ENCODE peak calls at places on chromosomes 13 and 19, in four cellular contexts. Q, N, K and P are unnamed samples.

GRCh38 chr13:22777207-22777606 is 403.6 kb upstream of the SGCG start:
- DNase-seq in Q (peak; percentile 90), N (no peak), K (no peak), P (no peak)

GRCh38 chr13:93460005-93460404 is 233.4 kb downstream of the GPC6 start:
- DNase-seq in Q (no peak), N (no peak), K (no peak), P (no peak)

GRCh38 chr13:97321616-97322321 is 99.6 kb downstream of the MBNL2 start:
- DNase-seq in Q (no peak), N (no peak), K (no peak), P (no peak)

GRCh38 chr19:42253245-42254082 is 1.5 kb downstream of the ERF start:
- DNase-seq in Q (peak; percentile 83), N (peak; percentile 72), K (peak; percentile 76), P (no peak)

GRCh38 chr13:24073657-24074056 is 86.9 kb upstream of the SPATA13 start:
- DNase-seq in Q (no peak), N (no peak), K (no peak), P (no peak)

GRCh38 chr19:41353466-41354342 is at the start of gene TGFB1:
- DNase-seq in Q (peak; percentile 89), N (peak; percentile 81), K (peak; percentile 91), P (peak; percentile 49)

GRCh38 chr19:53977991-53978731 is 13.3 kb upstream of the CACNG6 start:
- DNase-seq in Q (peak; percentile 96), N (peak; percentile 20), K (peak; percentile 62), P (peak; percentile 3)

GRCh38 chr13:24267283-24267682 is 42.1 kb upstream of the C1QTNF9 start:
- DNase-seq in Q (no peak), N (no peak), K (no peak), P (no peak)

GRCh38 chr19:16060294-16060693 is 16.0 kb upstream of the TPM4 start:
- DNase-seq in Q (no peak), N (no peak), K (no peak), P (no peak)

GRCh38 chr13:29507356-29507755 is 88.1 kb downstream of the SLC7A1 start:
- DNase-seq in Q (no peak), N (peak; percentile 63), K (no peak), P (no peak)

GRCh38 chr13:113399755-113400149 is 35.8 kb upstream of the GRTP1 start:
- DNase-seq in Q (no peak), N (no peak), K (peak; percentile 20), P (no peak)

GRCh38 chr13:29815336-29815735 is 35.1 kb downstream of the UBL3 start:
- DNase-seq in Q (no peak), N (no peak), K (no peak), P (no peak)

GRCh38 chr19:11204943-11205349 is 7.6 kb upstream of the KANK2 start:
- DNase-seq in Q (no peak), N (peak; percentile 37), K (peak; percentile 54), P (no peak)

GRCh38 chr19:42189133-42189532 is 28.3 kb downstream of the DEDD2 start:
- DNase-seq in Q (no peak), N (no peak), K (no peak), P (no peak)

GRCh38 chr13:104085611-104086010 is 1019.4 kb upstream of the SLC10A2 start:
- DNase-seq in Q (no peak), N (no peak), K (no peak), P (no peak)

GRCh38 chr19:54430306-54431254 is 15.3 kb downstream of the TTYH1 start:
- DNase-seq in Q (peak; percentile 81), N (peak; percentile 73), K (peak; percentile 70), P (no peak)

DNA sequence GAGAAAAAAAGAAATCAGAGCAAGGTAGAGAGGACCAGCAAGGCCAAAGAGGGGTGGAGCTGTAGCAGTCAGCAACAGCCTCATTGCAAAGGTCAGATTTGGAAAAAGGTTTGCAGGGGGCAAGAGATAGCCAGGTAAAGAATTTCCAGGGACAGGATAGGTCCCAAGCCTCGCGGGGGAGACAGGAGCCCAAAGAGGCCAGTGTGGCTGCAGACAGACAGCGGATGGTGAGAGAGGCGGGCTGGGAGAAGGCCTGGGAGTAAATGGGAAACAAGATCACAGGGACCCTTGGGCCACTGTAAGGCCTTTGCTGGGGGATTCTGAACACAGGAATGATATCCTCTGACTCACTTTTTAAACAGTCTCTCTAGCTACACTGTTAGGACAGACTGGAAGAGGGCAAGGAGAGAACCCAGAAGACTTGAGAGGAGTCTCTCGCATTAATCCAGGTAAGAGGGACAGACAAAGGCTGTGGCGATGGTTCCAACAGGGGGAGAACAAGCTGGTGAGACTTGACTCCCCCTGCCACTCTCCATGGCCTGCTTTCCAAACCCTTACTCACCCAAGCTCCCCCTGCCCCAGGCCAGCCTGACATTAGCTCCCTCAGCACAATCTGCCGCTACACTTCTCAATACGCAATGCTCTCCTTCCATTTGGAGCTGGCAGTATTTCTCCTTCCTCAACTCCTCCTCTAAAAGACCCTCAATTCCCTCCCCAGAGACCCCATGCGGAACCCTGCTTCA is 31.8 kb downstream of the DOCK9 start:
- DNase-seq in Q (no peak), N (no peak), K (no peak), P (no peak)
- H3K27ac ChIP-seq in Q (no peak overlapping the region), N (no peak overlapping the region), K (peak overlapping the region; percentile 41), P (no peak overlapping the region)

GRCh38 chr13:40345149-40345514 is 321.3 kb downstream of the FOXO1 start:
- DNase-seq in Q (no peak), N (no peak), K (no peak), P (no peak)
- H3K27ac ChIP-seq in Q (no peak overlapping the region), N (no peak overlapping the region), K (no peak overlapping the region), P (no peak overlapping the region)

GRCh38 chr19:8441725-8442544 is 2.8 kb upstream of the HNRNPM start:
- DNase-seq in Q (no peak), N (no peak), K (no peak), P (no peak)
- H3K27ac ChIP-seq in Q (no peak overlapping the region), N (no peak overlapping the region), K (no peak overlapping the region), P (no peak overlapping the region)

GRCh38 chr13:44234566-44234965 is 139.1 kb upstream of the SERP2 start:
- DNase-seq in Q (no peak), N (no peak), K (no peak), P (no peak)
- H3K27ac ChIP-seq in Q (no peak overlapping the region), N (no peak overlapping the region), K (no peak overlapping the region), P (no peak overlapping the region)